ENCODE peak calls at places on chromosomes 16 and 17, in eight cellular contexts. U, V, I, E, Z, M, N and B are unnamed samples. For H3K4me1, the result is how much of the 10 kb centered on the place peaks cover.

GRCh38 chr17:28334176-28334575 is 1.1 kb downstream of the IFT20 start:
- DNase-seq in U (peak), V (no peak), I (no peak), E (peak), Z (no peak), M (no peak), N (no peak), B (no peak)

GRCh38 chr16:31487720-31488629 is 5.1 kb downstream of the SLC5A2 start:
- DNase-seq in U (peak), V (peak), I (peak), E (peak), Z (peak), M (peak), N (no peak), B (no peak)

GRCh38 chr17:80817861-80818260 is 173.8 kb upstream of the CHMP6 start:
- DNase-seq in U (peak), V (no peak), I (no peak), E (no peak), Z (no peak), M (no peak), N (no peak), B (no peak)

GRCh38 chr16:10984509-10984908 is 40.1 kb downstream of the CLEC16A start:
- DNase-seq in U (peak), V (no peak), I (no peak), E (peak), Z (no peak), M (no peak), N (no peak), B (no peak)

GRCh38 chr16:87207509-87207908 is 109.7 kb downstream of the C16orf95 start:
- DNase-seq in U (peak), V (no peak), I (no peak), E (peak), Z (no peak), M (no peak), N (peak), B (no peak)

GRCh38 chr16:74477226-74477625 is 55.9 kb upstream of the CLEC18B start:
- DNase-seq in U (no peak), V (peak), I (no peak), E (no peak), Z (no peak), M (no peak), N (no peak), B (no peak)

GRCh38 chr16:24748242-24748641 is 18.8 kb downstream of the TNRC6A start:
- DNase-seq in U (peak), V (peak), I (no peak), E (peak), Z (peak), M (no peak), N (peak), B (peak)

GRCh38 chr16:69610356-69610755 is 44.6 kb downstream of the NFAT5 start:
- DNase-seq in U (peak), V (no peak), I (no peak), E (peak), Z (no peak), M (no peak), N (no peak), B (no peak)

GRCh38 chr16:89489040-89489721 is 1.2 kb downstream of the ANKRD11 start:
- DNase-seq in U (peak), V (peak), I (peak), E (peak), Z (peak), M (peak), N (peak), B (peak)

GRCh38 chr17:56593741-56594527 is 435 bp downstream of the NOG start:
- DNase-seq in U (peak), V (peak), I (peak), E (peak), Z (peak), M (peak), N (peak), B (peak)

GRCh38 chr16:54636221-54636793 is 294.4 kb upstream of the IRX5 start:
- DNase-seq in U (no peak), V (no peak), I (no peak), E (no peak), Z (no peak), M (no peak), N (no peak), B (no peak)

GRCh38 chr17:596763-597644 is 117.6 kb downstream of the VPS53 start:
- DNase-seq in U (peak), V (peak), I (no peak), E (peak), Z (no peak), M (no peak), N (no peak), B (no peak)

GRCh38 chr17:78716814-78717393 is 65.2 kb downstream of the CYTH1 start:
- DNase-seq in U (peak), V (peak), I (peak), E (peak), Z (peak), M (peak), N (peak), B (peak)

GRCh38 chr17:3729881-3730280 is 6.2 kb downstream of the HASPIN start:
- DNase-seq in U (no peak), V (peak), I (no peak), E (no peak), Z (no peak), M (no peak), N (no peak), B (no peak)

GRCh38 chr16:85445779-85446222 is 167.3 kb upstream of the GSE1 start:
- DNase-seq in U (no peak), V (no peak), I (no peak), E (no peak), Z (no peak), M (peak), N (no peak), B (no peak)

GRCh38 chr17:51908841-51909537 is 249.5 kb downstream of the CA10 start:
- DNase-seq in U (no peak), V (no peak), I (no peak), E (no peak), Z (no peak), M (no peak), N (no peak), B (no peak)

GRCh38 chr17:58229881-58230280 is 8.5 kb upstream of the LPO start:
- DNase-seq in U (no peak), V (no peak), I (no peak), E (no peak), Z (no peak), M (no peak), N (no peak), B (no peak)

GRCh38 chr17:2068589-2069051 is 13.7 kb downstream of the HIC1 start:
- DNase-seq in U (peak), V (no peak), I (peak), E (peak), Z (no peak), M (no peak), N (no peak), B (no peak)

GRCh38 chr17:72077326-72077960 is 43.4 kb upstream of the SOX9 start:
- DNase-seq in U (peak), V (no peak), I (no peak), E (no peak), Z (no peak), M (no peak), N (no peak), B (no peak)

GRCh38 chr17:40445769-40446468 is 2.7 kb downstream of the IGFBP4 start:
- DNase-seq in U (peak), V (no peak), I (no peak), E (peak), Z (no peak), M (no peak), N (no peak), B (no peak)

GRCh38 chr17:40440166-40440565 is 3.1 kb upstream of the IGFBP4 start:
- DNase-seq in U (no peak), V (no peak), I (no peak), E (no peak), Z (no peak), M (no peak), N (no peak), B (no peak)

GRCh38 chr17:40442392-40443195 is 656 bp upstream of the IGFBP4 start:
- DNase-seq in U (peak), V (no peak), I (peak), E (no peak), Z (no peak), M (no peak), N (peak), B (no peak)

GRCh38 chr17:40443988-40444899 is 994 bp downstream of the IGFBP4 start:
- DNase-seq in U (peak), V (no peak), I (no peak), E (peak), Z (no peak), M (no peak), N (no peak), B (no peak)

GRCh38 chr17:40443196-40443987 is at the start of gene IGFBP4:
- DNase-seq in U (peak), V (peak), I (peak), E (peak), Z (peak), M (peak), N (peak), B (peak)
- H3K27ac ChIP-seq in U (peak), V (peak), I (peak), E (no peak), Z (peak), M (peak), N (peak), B (peak)

DNA sequence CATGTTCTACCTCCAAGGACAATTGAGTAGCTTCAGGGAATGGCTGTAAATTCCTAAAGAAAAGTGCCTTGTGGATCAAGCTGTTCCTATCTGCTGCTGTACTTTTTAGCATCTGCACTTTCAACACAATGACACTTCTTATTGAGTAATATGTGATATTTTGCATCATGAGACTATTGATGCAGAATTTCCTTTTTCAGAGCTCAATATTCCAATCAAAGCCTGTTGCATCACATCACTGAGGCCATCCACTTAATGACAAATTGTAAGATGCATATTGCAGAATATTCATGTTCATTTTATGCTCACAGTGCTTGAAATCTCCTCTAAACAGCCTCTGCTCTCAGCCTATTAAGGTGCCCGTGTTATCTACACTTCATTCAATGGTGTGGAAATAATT is 9.1 kb upstream of the SKAP1 start:
- DNase-seq in U (no peak), V (no peak), I (no peak), E (no peak), Z (no peak), M (no peak), N (no peak), B (no peak)
- H3K4me1 ChIP-seq in U (under half), V (under half), I (under half), E (under half), Z (under half), M (under half), N (under half), B (under half)

GRCh38 chr17:45936610-45937009 is 42.3 kb downstream of the MAPT start:
- DNase-seq in U (no peak), V (no peak), I (no peak), E (no peak), Z (no peak), M (no peak), N (no peak), B (peak)
- H3K27ac ChIP-seq in U (no peak), V (no peak), I (peak), E (no peak), Z (no peak), M (no peak), N (no peak), B (peak)

GRCh38 chr17:77182773-77183172 is 42.0 kb downstream of the SEC14L1 start:
- DNase-seq in U (no peak), V (no peak), I (no peak), E (no peak), Z (no peak), M (no peak), N (no peak), B (no peak)
- H3K4me1 ChIP-seq in U (under half), V (under half), I (half or more), E (under half), Z (under half), M (under half), N (half or more), B (half or more)

GRCh38 chr16:70713781-70714180 is 27.9 kb upstream of the MTSS2 start:
- DNase-seq in U (no peak), V (no peak), I (no peak), E (no peak), Z (no peak), M (no peak), N (no peak), B (no peak)

GRCh38 chr16:70712359-70712758 is 26.5 kb upstream of the MTSS2 start:
- DNase-seq in U (no peak), V (no peak), I (no peak), E (no peak), Z (no peak), M (no peak), N (no peak), B (no peak)

GRCh38 chr16:70712942-70713341 is 27.1 kb upstream of the MTSS2 start:
- DNase-seq in U (no peak), V (no peak), I (no peak), E (no peak), Z (no peak), M (no peak), N (no peak), B (no peak)

GRCh38 chr16:70714526-70715112 is 28.8 kb upstream of the MTSS2 start:
- DNase-seq in U (no peak), V (no peak), I (no peak), E (no peak), Z (no peak), M (no peak), N (no peak), B (peak)

GRCh38 chr16:70713342-70713741 is 27.5 kb upstream of the MTSS2 start:
- DNase-seq in U (peak), V (no peak), I (no peak), E (no peak), Z (no peak), M (no peak), N (no peak), B (no peak)
- H3K27ac ChIP-seq in U (no peak), V (no peak), I (no peak), E (peak), Z (no peak), M (no peak), N (no peak), B (no peak)

GRCh38 chr17:77379837-77380236 is 239.1 kb downstream of the SEC14L1 start:
- DNase-seq in U (no peak), V (no peak), I (no peak), E (no peak), Z (no peak), M (no peak), N (no peak), B (no peak)

GRCh38 chr17:77379065-77379428 is 238.3 kb downstream of the SEC14L1 start:
- DNase-seq in U (no peak), V (no peak), I (no peak), E (no peak), Z (no peak), M (no peak), N (no peak), B (no peak)

GRCh38 chr17:77381731-77382130 is 241.0 kb downstream of the SEC14L1 start:
- DNase-seq in U (no peak), V (no peak), I (no peak), E (no peak), Z (no peak), M (no peak), N (no peak), B (no peak)

GRCh38 chr17:77381185-77381700 is 240.5 kb downstream of the SEC14L1 start:
- DNase-seq in U (no peak), V (no peak), I (no peak), E (no peak), Z (no peak), M (no peak), N (no peak), B (no peak)

DNA sequence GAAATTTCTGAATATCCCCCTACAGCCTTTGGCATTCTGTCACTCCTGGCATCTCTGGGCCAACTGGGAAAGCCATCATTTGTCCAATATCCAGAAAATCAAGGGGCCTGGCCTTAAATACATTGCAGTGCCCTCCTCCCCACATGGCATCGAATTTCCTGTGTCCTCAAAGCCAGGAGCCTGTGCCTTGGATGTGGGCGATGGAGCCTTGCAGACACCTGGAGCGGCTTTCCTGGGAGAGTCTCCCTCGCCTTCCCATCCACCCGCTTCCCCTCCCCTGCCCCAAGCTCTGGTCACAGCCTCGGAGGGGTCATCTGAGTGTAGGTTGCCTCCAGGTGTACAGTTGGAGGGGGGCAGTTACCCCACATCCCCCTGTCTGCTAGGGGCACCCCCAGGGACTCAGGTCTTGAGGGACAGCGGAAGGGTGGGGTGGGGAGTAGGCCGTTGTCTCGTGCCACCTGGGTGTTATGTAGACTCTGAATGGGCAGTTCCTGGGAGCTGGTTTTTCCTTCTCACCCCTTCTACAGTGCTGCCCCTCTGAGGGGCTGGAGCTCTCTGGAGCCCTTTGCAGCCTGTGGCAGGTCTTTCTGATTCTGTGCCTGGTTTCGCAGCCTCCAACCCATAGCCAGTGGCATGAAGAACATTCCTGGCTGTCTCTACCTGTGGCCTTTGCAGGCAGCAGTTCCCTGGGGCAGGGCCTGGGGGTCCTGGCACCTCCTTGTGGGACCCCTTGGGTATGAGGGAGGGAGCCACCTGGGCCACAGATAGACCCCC is 239.8 kb downstream of the SEC14L1 start:
- DNase-seq in U (no peak), V (no peak), I (no peak), E (no peak), Z (no peak), M (no peak), N (no peak), B (no peak)
- H3K4me1 ChIP-seq in U (under half), V (under half), I (half or more), E (half or more), Z (under half), M (half or more), N (half or more), B (half or more)